ENCODE peak calls at places on chromosome 19, in ten cellular contexts. E is IMR-90, F is pancreas, R is tibial artery, C is psoas muscle, U is transverse colon, S is iPS DF 6.9, P is mesenchymal stem cell, T is upper lobe of right lung, Z is cardiac muscle cell. Q is an unnamed sample. For H3K4me1, the result is how much of the 10 kb centered on the place peaks cover.

GRCh38 chr19:10979950-10980349 is 19.1 kb downstream of the SMARCA4 start:
- DNase-seq in E (no peak), F (no peak), R (no peak), C (peak), U (peak), S (no peak), P (no peak), T (no peak), Z (no peak), Q (no peak)

GRCh38 chr19:57527136-57527881 is at the start of gene ZNF549:
- DNase-seq in E (peak), F (peak), R (peak), C (peak), U (peak), S (peak), P (peak), T (peak), Z (peak), Q (peak)

GRCh38 chr19:32318884-32319520 is 26.4 kb upstream of the ZNF507 start:
- DNase-seq in E (no peak), F (no peak), R (no peak), C (no peak), U (no peak), S (no peak), P (peak), T (no peak), Z (no peak), Q (no peak)

GRCh38 chr19:49475995-49476880 is 2.2 kb downstream of the FLT3LG start:
- DNase-seq in E (no peak), F (no peak), R (peak), C (peak), U (no peak), S (peak), P (peak), T (no peak), Z (peak), Q (peak)

GRCh38 chr19:17137417-17137816 is 61.8 kb downstream of the MYO9B start:
- DNase-seq in E (no peak), F (no peak), R (no peak), C (no peak), U (peak), S (no peak), P (no peak), T (peak), Z (no peak), Q (no peak)

GRCh38 chr19:31511696-31512095 is 162.5 kb upstream of the TSHZ3 start:
- DNase-seq in E (no peak), F (no peak), R (no peak), C (no peak), U (no peak), S (no peak), P (no peak), T (no peak), Z (no peak), Q (no peak)

GRCh38 chr19:43489979-43490599 is 14.5 kb downstream of the PHLDB3 start:
- DNase-seq in E (no peak), F (no peak), R (no peak), C (no peak), U (no peak), S (no peak), P (no peak), T (no peak), Z (no peak), Q (no peak)

GRCh38 chr19:8204961-8205360 is 4.2 kb upstream of the CERS4 start:
- DNase-seq in E (no peak), F (peak), R (no peak), C (no peak), U (no peak), S (no peak), P (no peak), T (no peak), Z (no peak), Q (no peak)

GRCh38 chr19:18441804-18442788 is 4.2 kb upstream of the ISYNA1 start:
- DNase-seq in E (no peak), F (no peak), R (no peak), C (no peak), U (no peak), S (no peak), P (no peak), T (no peak), Z (no peak), Q (no peak)

GRCh38 chr19:51259348-51260245 is 8.7 kb downstream of the SIGLECL1 start:
- DNase-seq in E (peak), F (no peak), R (no peak), C (no peak), U (no peak), S (peak), P (peak), T (no peak), Z (peak), Q (peak)

GRCh38 chr19:18317998-18318800 is 4.7 kb downstream of the LSM4 start:
- DNase-seq in E (no peak), F (no peak), R (no peak), C (no peak), U (peak), S (no peak), P (no peak), T (no peak), Z (no peak), Q (no peak)

GRCh38 chr19:20926796-20927195 is 3.7 kb downstream of the ZNF85 start:
- DNase-seq in E (no peak), F (no peak), R (no peak), C (no peak), U (no peak), S (no peak), P (no peak), T (no peak), Z (no peak), Q (no peak)

DNA sequence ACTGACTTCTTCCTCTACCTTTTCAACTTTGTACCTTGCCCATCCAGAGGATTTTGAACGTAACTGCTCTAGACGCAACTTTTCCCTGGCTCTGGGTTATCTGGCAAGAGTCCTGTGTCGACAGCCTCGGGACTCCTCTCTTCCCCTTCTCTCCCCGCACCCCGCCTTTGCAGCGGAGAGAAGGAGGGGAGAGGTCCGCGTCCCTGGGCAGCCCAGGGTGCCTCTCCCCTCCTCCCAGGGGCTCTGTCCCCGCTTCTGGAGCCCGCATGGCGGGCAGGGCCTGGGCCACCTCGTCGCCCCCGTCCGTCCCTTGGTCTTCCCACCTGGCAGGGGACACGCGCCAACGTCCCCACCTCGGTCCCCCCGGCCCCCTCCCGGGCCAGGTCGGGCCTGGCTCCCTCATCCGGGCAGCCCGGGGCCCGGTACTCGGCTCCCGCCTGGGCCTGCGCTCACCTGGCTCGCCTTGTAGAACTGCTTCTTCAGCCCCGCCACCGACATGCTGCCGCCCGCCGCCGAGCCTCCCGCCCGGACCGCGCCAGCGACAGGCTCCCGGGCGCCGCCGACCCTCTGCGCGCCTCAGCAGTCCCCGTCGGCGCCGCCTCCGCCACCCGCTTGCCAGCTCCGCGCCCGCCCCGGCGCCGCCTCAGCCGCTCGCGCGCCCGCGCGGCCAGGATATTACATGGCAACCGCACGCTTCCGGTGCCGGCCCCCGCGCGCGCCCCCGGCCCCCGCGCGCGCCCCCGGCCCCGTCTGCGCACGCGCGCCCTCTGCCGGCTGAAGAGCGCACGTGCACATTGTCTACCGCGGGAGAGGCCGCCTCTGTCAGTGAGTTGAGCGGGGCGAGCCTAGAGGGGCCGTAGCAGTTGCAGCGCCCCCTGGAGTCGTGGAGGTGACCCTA is at the start of gene SH3GL1:
- DNase-seq in E (peak), F (peak), R (peak), C (peak), U (peak), S (no peak), P (peak), T (peak), Z (peak), Q (peak)
- H3K4me3 ChIP-seq in E (peak), F (peak), R (peak), C (peak), U (peak), S (peak), P (peak), T (peak), Z (peak), Q (peak)

GRCh38 chr19:33728141-33728540 is 68.5 kb upstream of the KCTD15 start:
- DNase-seq in E (no peak), F (no peak), R (no peak), C (no peak), U (no peak), S (no peak), P (no peak), T (no peak), Z (no peak), Q (no peak)
- H3K4me1 ChIP-seq in E (under half), F (under half), R (under half), C (under half), U (under half), S (under half), P (under half), T (under half), Z (under half), Q (under half)

GRCh38 chr19:39865953-39866352 is 19.8 kb upstream of the FBL start:
- DNase-seq in E (no peak), F (no peak), R (no peak), C (no peak), U (no peak), S (no peak), P (no peak), T (no peak), Z (no peak), Q (no peak)

GRCh38 chr19:39867133-39867532 is 21.0 kb upstream of the FBL start:
- DNase-seq in E (no peak), F (no peak), R (no peak), C (no peak), U (no peak), S (no peak), P (no peak), T (no peak), Z (no peak), Q (no peak)

GRCh38 chr19:39867952-39868351 is 21.8 kb upstream of the FBL start:
- DNase-seq in E (no peak), F (no peak), R (no peak), C (no peak), U (no peak), S (no peak), P (no peak), T (no peak), Z (no peak), Q (no peak)

GRCh38 chr19:39864118-39864517 is 17.9 kb upstream of the FBL start:
- DNase-seq in E (no peak), F (no peak), R (no peak), C (no peak), U (no peak), S (no peak), P (no peak), T (no peak), Z (peak), Q (no peak)

DNA sequence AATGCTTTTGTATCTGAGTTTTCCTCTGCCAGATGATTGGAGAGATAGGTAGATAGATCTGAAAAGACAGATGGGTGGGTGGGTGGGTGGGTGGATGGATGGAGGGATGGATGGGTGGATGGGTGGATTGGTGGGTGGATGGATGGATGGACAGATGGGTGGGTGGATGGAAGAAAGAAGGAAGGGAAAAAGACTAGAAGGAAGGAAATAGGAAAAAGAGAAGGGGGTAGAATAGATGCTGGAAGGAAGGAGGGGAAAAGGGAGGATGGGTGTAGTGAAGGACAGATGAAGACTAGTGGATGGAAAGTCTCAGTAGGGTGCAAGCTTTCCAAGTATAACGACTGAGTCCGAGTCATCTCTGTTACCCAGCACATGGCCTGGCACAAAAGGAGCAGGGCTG is 19.0 kb upstream of the FBL start:
- DNase-seq in E (no peak), F (no peak), R (no peak), C (no peak), U (no peak), S (no peak), P (no peak), T (no peak), Z (no peak), Q (no peak)
- H3K4me3 ChIP-seq in E (no peak), F (no peak), R (no peak), C (no peak), U (no peak), S (no peak), P (no peak), T (no peak), Z (no peak), Q (no peak)

GRCh38 chr19:1256646-1257474 is 8.5 kb downstream of the MIDN start:
- DNase-seq in E (no peak), F (peak), R (no peak), C (no peak), U (peak), S (no peak), P (no peak), T (no peak), Z (no peak), Q (peak)
- H3K4me1 ChIP-seq in E (under half), F (under half), R (half or more), C (half or more), U (half or more), S (under half), P (half or more), T (half or more), Z (under half), Q (half or more)

GRCh38 chr19:35115538-35115951 is at the start of gene FXYD3:
- DNase-seq in E (no peak), F (no peak), R (no peak), C (no peak), U (peak), S (no peak), P (no peak), T (no peak), Z (no peak), Q (no peak)
- H3K4me3 ChIP-seq in E (peak), F (peak), R (peak), C (peak), U (peak), S (no peak), P (no peak), T (peak), Z (peak), Q (peak)